ENCODE peak calls at places on chromosomes 1 and 21, in six cellular contexts. U is suprapubic skin; D is lower lobe of right lung; R is thyroid gland; N is esophagus squamous epithelium; T is CD4-positive, alpha-beta memory T cell. Q is an unnamed sample.

GRCh38 chr21:14987370-14988170 is 77.2 kb downstream of the NRIP1 start:
- DNase-seq in D (no peak), U (no peak), T (no peak), N (no peak), R (no peak), Q (no peak)

GRCh38 chr1:106968644-106969043 is 87.8 kb upstream of the PRMT6 start:
- DNase-seq in R (no peak), D (no peak), N (no peak), T (no peak), U (no peak), Q (no peak)

GRCh38 chr1:157838966-157839365 is 2.6 kb downstream of the CD5L start:
- DNase-seq in R (no peak), N (no peak), D (no peak), T (no peak), U (no peak), Q (no peak)

GRCh38 chr1:160639652-160640051 is 7.2 kb downstream of the SLAMF1 start:
- DNase-seq in T (no peak), U (no peak), R (no peak), N (no peak), D (no peak), Q (no peak)

GRCh38 chr1:209651148-209651547 is 1.1 kb downstream of the LAMB3 start:
- DNase-seq in U (no peak), R (no peak), N (no peak), T (peak; percentile 39), D (peak; percentile 84), Q (peak; percentile 86)

GRCh38 chr1:25676488-25676887 is 59.9 kb downstream of the MAN1C1 start:
- DNase-seq in U (no peak), R (peak; percentile 70), D (no peak), N (no peak), T (no peak), Q (no peak)

GRCh38 chr1:226964611-226965486 is 24.8 kb downstream of the COQ8A start:
- DNase-seq in T (no peak), N (no peak), U (no peak), R (no peak), D (no peak), Q (peak; percentile 63)

GRCh38 chr1:172450524-172450885 is 6.6 kb upstream of the PIGC start:
- DNase-seq in R (no peak), D (no peak), T (no peak), U (no peak), N (no peak), Q (peak; percentile 62)

GRCh38 chr1:56339093-56339492 is 240.3 kb downstream of the PLPP3 start:
- DNase-seq in D (no peak), T (no peak), N (no peak), R (no peak), U (no peak), Q (no peak)

GRCh38 chr1:230167419-230167852 is 100.4 kb downstream of the GALNT2 start:
- DNase-seq in D (no peak), T (peak; percentile 47), N (no peak), U (peak; percentile 72), R (no peak), Q (no peak)

GRCh38 chr1:152533327-152533938 is 19.2 kb downstream of the CRCT1 start:
- DNase-seq in R (no peak), D (no peak), T (no peak), N (no peak), U (no peak), Q (no peak)
- H3K36me3 ChIP-seq in R (no peaks in the 10 kb centered on the region), D (no peaks in the 10 kb centered on the region), T (no peaks in the 10 kb centered on the region), N (no peaks in the 10 kb centered on the region), U (no peaks in the 10 kb centered on the region), Q (no peaks in the 10 kb centered on the region)

GRCh38 chr1:53210352-53210751 is 10.1 kb downstream of the CZIB start:
- DNase-seq in R (no peak), N (no peak), T (no peak), D (no peak), U (no peak), Q (no peak)
- H3K36me3 ChIP-seq in R (peaks cover 71% of the 10 kb centered on the region), N (peaks cover 34% of the 10 kb centered on the region), T (peaks cover 61% of the 10 kb centered on the region), D (peaks cover 95% of the 10 kb centered on the region), U (peaks cover 95% of the 10 kb centered on the region), Q (peaks cover 6% of the 10 kb centered on the region)

DNA sequence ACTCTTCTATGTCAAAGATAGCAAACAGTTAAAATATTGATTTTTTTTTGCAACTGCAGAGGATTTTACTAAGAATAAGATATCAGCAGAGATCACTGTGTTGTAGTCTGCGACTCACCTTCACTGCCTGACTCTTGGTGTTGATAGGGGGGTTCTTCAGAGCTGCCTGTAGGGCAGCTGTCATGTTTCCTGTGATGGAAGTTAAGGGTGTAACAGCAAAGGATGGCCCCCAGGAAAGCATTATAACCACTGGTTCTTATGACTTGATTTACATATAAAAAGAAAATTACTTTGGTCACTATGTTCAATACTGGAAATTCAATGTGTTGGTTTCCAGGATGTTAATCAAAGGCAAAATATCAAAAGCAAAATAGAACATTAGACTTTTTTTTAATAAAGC is 2.6 kb downstream of the ARPC5 start:
- DNase-seq in D (no peak), T (no peak), R (no peak), N (no peak), U (no peak), Q (no peak)
- H3K36me3 ChIP-seq in D (peaks cover 39% of the 10 kb centered on the region), T (peaks cover 24% of the 10 kb centered on the region), R (peaks cover 14% of the 10 kb centered on the region), N (peaks cover 4% of the 10 kb centered on the region), U (peaks cover 23% of the 10 kb centered on the region), Q (peaks cover 4% of the 10 kb centered on the region)

GRCh38 chr1:55107111-55107510 is 67.8 kb downstream of the PCSK9 start:
- DNase-seq in T (no peak), N (no peak), D (no peak), R (no peak), U (no peak), Q (no peak)
- H3K36me3 ChIP-seq in T (peaks cover 87% of the 10 kb centered on the region), N (peaks cover 31% of the 10 kb centered on the region), D (peaks cover 98% of the 10 kb centered on the region), R (peaks cover 51% of the 10 kb centered on the region), U (peaks cover 80% of the 10 kb centered on the region), Q (peaks cover 7% of the 10 kb centered on the region)

Q was measured in aorta.